ENCODE peak calls at places on chromosomes 1 and 21, in ten cellular contexts. T is stimulated activated naive CD4-positive, alpha-beta T cell treated with Interleukin-2 at 50 U/mL for 16 hours; G is A172; R is C1 segment of cervical spinal cord; J is amniotic stem cell; F is activated T-helper 1 cell treated with anti-CD3 and anti-CD28 coated beads, Interleukin-12 subunit alpha, Interleukin-12 subunit beta, Interleukin-2, Interleukin-4 antibody, amounts not matched to agents 30 ng/mL and 10 ng/mL and 1 ng/mL, durations not matched to agents 14 hours and 24 hours and 36 hours; N is NCI-H2081; L is fibroblast of the conjunctiva; Y is substantia nigra; Z is activated naive CD4-positive, alpha-beta T cell. K is an unnamed sample.

GRCh38 chr21:32299695-32300094 is 1.0 kb downstream of the MRAP start:
- DNase-seq in T (no peak), G (no peak), R (no peak), J (no peak), F (no peak), N (no peak), L (no peak), Y (no peak), Z (no peak), K (no peak)

GRCh38 chr1:115888976-115889375 is 48.0 kb upstream of the NHLH2 start:
- DNase-seq in T (no peak), G (no peak), R (no peak), J (no peak), F (no peak), N (no peak), L (no peak), Y (no peak), Z (no peak), K (no peak)

GRCh38 chr1:182329471-182329870 is 62.1 kb downstream of the GLUL start:
- DNase-seq in T (no peak), G (no peak), R (no peak), J (no peak), F (no peak), N (no peak), L (no peak), Y (no peak), Z (no peak), K (no peak)

GRCh38 chr1:214678386-214678785 is 75.4 kb downstream of the CENPF start:
- DNase-seq in T (no peak), G (no peak), R (no peak), J (no peak), F (no peak), N (no peak), L (no peak), Y (no peak), Z (no peak), K (no peak)

GRCh38 chr1:2050482-2050792 is 226 bp downstream of the PRKCZ start:
- DNase-seq in T (peak), G (no peak), R (no peak), J (no peak), F (no peak), N (peak), L (no peak), Y (no peak), Z (no peak), K (no peak)

GRCh38 chr1:105894006-105894405 is 1162.5 kb upstream of the PRMT6 start:
- DNase-seq in T (no peak), G (no peak), R (no peak), J (no peak), F (no peak), N (no peak), L (peak), Y (no peak), Z (no peak), K (no peak)

GRCh38 chr1:206907304-206907991 is 10.2 kb downstream of the IL24 start:
- DNase-seq in T (no peak), G (no peak), R (no peak), J (no peak), F (no peak), N (no peak), L (no peak), Y (no peak), Z (no peak), K (no peak)

GRCh38 chr21:35932232-35932911 is 128.0 kb downstream of the SETD4 start:
- DNase-seq in T (no peak), G (peak), R (peak), J (peak), F (no peak), N (no peak), L (peak), Y (peak), Z (no peak), K (no peak)

GRCh38 chr1:48093147-48093546 is 96.0 kb upstream of the TRABD2B start:
- DNase-seq in T (no peak), G (no peak), R (no peak), J (no peak), F (no peak), N (no peak), L (no peak), Y (no peak), Z (no peak), K (no peak)

GRCh38 chr1:116877369-116877768 is 32.3 kb upstream of the PTGFRN start:
- DNase-seq in T (no peak), G (no peak), R (no peak), J (no peak), F (no peak), N (no peak), L (no peak), Y (no peak), Z (no peak), K (no peak)

GRCh38 chr1:234759888-234760287 is 149.9 kb upstream of the IRF2BP2 start:
- DNase-seq in T (no peak), G (no peak), R (no peak), J (no peak), F (no peak), N (no peak), L (no peak), Y (no peak), Z (no peak), K (no peak)

GRCh38 chr1:16174886-16175598 is 19.2 kb upstream of the EPHA2 start:
- DNase-seq in T (no peak), G (no peak), R (no peak), J (no peak), F (no peak), N (no peak), L (no peak), Y (peak), Z (no peak), K (no peak)

GRCh38 chr1:197910120-197911110 is 6.8 kb upstream of the LHX9 start:
- DNase-seq in T (no peak), G (no peak), R (no peak), J (no peak), F (no peak), N (no peak), L (no peak), Y (no peak), Z (no peak), K (no peak)

GRCh38 chr1:182095946-182096345 is 34.4 kb upstream of the ZNF648 start:
- DNase-seq in T (no peak), G (no peak), R (no peak), J (no peak), F (no peak), N (no peak), L (no peak), Y (no peak), Z (no peak), K (no peak)

GRCh38 chr21:17679002-17679600 is 66.4 kb upstream of the BTG3 start:
- DNase-seq in T (no peak), G (peak), R (no peak), J (peak), F (peak), N (peak), L (peak), Y (no peak), Z (no peak), K (no peak)

GRCh38 chr1:230267338-230268065 is 158.6 kb downstream of the PGBD5 start:
- DNase-seq in T (no peak), G (no peak), R (no peak), J (no peak), F (no peak), N (peak), L (no peak), Y (no peak), Z (no peak), K (no peak)

GRCh38 chr21:45380566-45380965 is 24.4 kb upstream of the COL18A1 start:
- DNase-seq in T (no peak), G (no peak), R (no peak), J (no peak), F (no peak), N (no peak), L (no peak), Y (no peak), Z (no peak), K (no peak)

GRCh38 chr1:214123061-214123784 is 135.4 kb downstream of the PROX1 start:
- DNase-seq in T (no peak), G (peak), R (no peak), J (peak), F (no peak), N (peak), L (peak), Y (peak), Z (no peak), K (no peak)

GRCh38 chr1:182699673-182700350 is 15.4 kb upstream of the RGS8 start:
- DNase-seq in T (no peak), G (no peak), R (no peak), J (no peak), F (no peak), N (no peak), L (no peak), Y (peak), Z (no peak), K (no peak)

GRCh38 chr1:7048395-7048794 is 263.1 kb downstream of the CAMTA1 start:
- DNase-seq in T (no peak), G (no peak), R (no peak), J (no peak), F (no peak), N (no peak), L (no peak), Y (no peak), Z (no peak), K (no peak)

GRCh38 chr1:67105508-67105907 is 29.3 kb downstream of the C1orf141 start:
- DNase-seq in T (no peak), G (no peak), R (no peak), J (no peak), F (no peak), N (no peak), L (no peak), Y (no peak), Z (no peak), K (no peak)

GRCh38 chr21:15010645-15011044 is 54.2 kb downstream of the NRIP1 start:
- DNase-seq in T (no peak), G (no peak), R (no peak), J (no peak), F (no peak), N (no peak), L (no peak), Y (no peak), Z (no peak), K (no peak)

GRCh38 chr21:14609274-14609673 is 63.2 kb upstream of the SAMSN1 start:
- DNase-seq in T (no peak), G (no peak), R (no peak), J (no peak), F (no peak), N (no peak), L (no peak), Y (no peak), Z (no peak), K (no peak)

GRCh38 chr1:67652800-67653199 is 32.2 kb upstream of the GADD45A start:
- DNase-seq in T (no peak), G (peak), R (no peak), J (no peak), F (no peak), N (no peak), L (peak), Y (no peak), Z (no peak), K (no peak)

GRCh38 chr1:48207131-48207530 is 15.4 kb upstream of the SLC5A9 start:
- DNase-seq in T (no peak), G (no peak), R (no peak), J (no peak), F (no peak), N (no peak), L (no peak), Y (no peak), Z (no peak), K (no peak)

GRCh38 chr1:185245466-185245865 is 71.6 kb downstream of the IVNS1ABP start:
- DNase-seq in T (no peak), G (peak), R (no peak), J (no peak), F (no peak), N (no peak), L (no peak), Y (no peak), Z (no peak), K (no peak)

GRCh38 chr1:40784141-40784770 is 669 bp downstream of the KCNQ4 start:
- DNase-seq in T (no peak), G (no peak), R (no peak), J (no peak), F (no peak), N (no peak), L (no peak), Y (no peak), Z (no peak), K (no peak)

GRCh38 chr1:2431095-2431494 is 18.7 kb upstream of the PEX10 start:
- DNase-seq in T (no peak), G (no peak), R (no peak), J (no peak), F (no peak), N (no peak), L (no peak), Y (no peak), Z (no peak), K (no peak)

GRCh38 chr1:42817440-42817767 is 207 bp upstream of the SVBP start:
- DNase-seq in T (no peak), G (no peak), R (no peak), J (no peak), F (no peak), N (no peak), L (no peak), Y (no peak), Z (no peak), K (no peak)

K was measured in T-helper 17 cell.